ENCODE peak calls at places on chromosomes 6 and 20, in nine cellular contexts. L is fibroblast of lung, D is HCT116, O is keratinocyte, W is GM23338, X is GM23248, P is hepatocyte, H is endothelial cell of umbilical vein, E is PC-9. V is an unnamed sample.

GRCh38 chr6:129251669-129252376 is 368.9 kb downstream of the LAMA2 start:
- DNase-seq in L (peak), D (peak), O (peak), W (peak), X (peak), P (peak), H (peak), E (peak), V (peak)

GRCh38 chr6:165769884-165770283 is 106.8 kb upstream of the PDE10A start:
- DNase-seq in L (no peak), D (no peak), O (no peak), W (no peak), X (no peak), P (no peak), H (no peak), E (no peak), V (no peak)

GRCh38 chr6:14921170-14921569 is 324.7 kb upstream of the JARID2 start:
- DNase-seq in L (peak), D (no peak), O (no peak), W (peak), X (no peak), P (no peak), H (no peak), E (no peak), V (no peak)

GRCh38 chr20:3651204-3651970 is 11.8 kb downstream of the GFRA4 start:
- DNase-seq in L (no peak), D (no peak), O (no peak), W (no peak), X (no peak), P (no peak), H (no peak), E (no peak), V (no peak)

GRCh38 chr6:139161817-139162284 is 27.0 kb downstream of the HECA start:
- DNase-seq in L (peak), D (no peak), O (no peak), W (no peak), X (peak), P (no peak), H (no peak), E (no peak), V (peak)

GRCh38 chr6:134979142-134979541 is 29.2 kb upstream of the ALDH8A1 start:
- DNase-seq in L (no peak), D (no peak), O (no peak), W (no peak), X (no peak), P (no peak), H (no peak), E (no peak), V (no peak)

GRCh38 chr6:25968769-25969168 is 6.2 kb downstream of the TRIM38 start:
- DNase-seq in L (peak), D (no peak), O (no peak), W (no peak), X (peak), P (no peak), H (no peak), E (no peak), V (no peak)

GRCh38 chr20:10171864-10172751 is 46.5 kb upstream of the SNAP25 start:
- DNase-seq in L (peak), D (no peak), O (no peak), W (peak), X (peak), P (peak), H (peak), E (peak), V (peak)

GRCh38 chr6:17600527-17601388 is 656 bp downstream of the FAM8A1 start:
- DNase-seq in L (peak), D (no peak), O (no peak), W (peak), X (peak), P (peak), H (peak), E (peak), V (peak)

GRCh38 chr6:81950877-81951276 is 198.4 kb upstream of the TENT5A start:
- DNase-seq in L (peak), D (peak), O (no peak), W (no peak), X (peak), P (no peak), H (peak), E (no peak), V (no peak)

GRCh38 chr6:166907373-166907841 is 48.9 kb downstream of the RNASET2 start:
- DNase-seq in L (no peak), D (no peak), O (no peak), W (no peak), X (no peak), P (no peak), H (no peak), E (no peak), V (no peak)

GRCh38 chr6:63448229-63448628 is 124.1 kb upstream of the LOC128125822 start:
- DNase-seq in L (no peak), D (no peak), O (no peak), W (no peak), X (no peak), P (no peak), H (no peak), E (no peak), V (no peak)

GRCh38 chr6:74269601-74269860 is 573.5 kb downstream of the CD109 start:
- DNase-seq in L (no peak), D (no peak), O (no peak), W (no peak), X (no peak), P (no peak), H (no peak), E (no peak), V (no peak)

GRCh38 chr6:165762876-165763275 is 99.8 kb upstream of the PDE10A start:
- DNase-seq in L (no peak), D (no peak), O (no peak), W (no peak), X (no peak), P (no peak), H (no peak), E (no peak), V (no peak)

GRCh38 chr6:49333345-49334120 is 129.5 kb downstream of the MMUT start:
- DNase-seq in L (peak), D (no peak), O (peak), W (no peak), X (peak), P (no peak), H (no peak), E (no peak), V (no peak)

GRCh38 chr20:9028419-9028818 is 40.5 kb upstream of the PLCB4 start:
- DNase-seq in L (no peak), D (no peak), O (no peak), W (no peak), X (peak), P (no peak), H (no peak), E (no peak), V (no peak)

GRCh38 chr6:135088818-135089809 is 34.5 kb upstream of the HBS1L start:
- DNase-seq in L (peak), D (peak), O (no peak), W (peak), X (peak), P (no peak), H (peak), E (no peak), V (peak)

GRCh38 chr6:110101885-110102284 is 77.6 kb downstream of the WASF1 start:
- DNase-seq in L (no peak), D (no peak), O (no peak), W (peak), X (no peak), P (no peak), H (no peak), E (no peak), V (no peak)

GRCh38 chr20:11274137-11274536 is 600.3 kb upstream of the JAG1 start:
- DNase-seq in L (peak), D (peak), O (peak), W (peak), X (peak), P (peak), H (peak), E (peak), V (peak)

GRCh38 chr6:29791162-29791561 is 36.5 kb upstream of the HLA-G start:
- DNase-seq in L (no peak), D (no peak), O (no peak), W (no peak), X (peak), P (no peak), H (no peak), E (no peak), V (no peak)

GRCh38 chr20:39132511-39132910 is 170.4 kb downstream of the DHX35 start:
- DNase-seq in L (no peak), D (no peak), O (no peak), W (no peak), X (no peak), P (no peak), H (no peak), E (no peak), V (no peak)

GRCh38 chr20:33648396-33649004 is 13.6 kb upstream of the C20orf144 start:
- DNase-seq in L (peak), D (no peak), O (no peak), W (no peak), X (peak), P (no peak), H (no peak), E (no peak), V (no peak)

GRCh38 chr20:13430346-13431002 is 208.3 kb downstream of the TASP1 start:
- DNase-seq in L (peak), D (peak), O (no peak), W (no peak), X (no peak), P (peak), H (no peak), E (peak), V (no peak)

GRCh38 chr20:51687071-51687470 is 81.1 kb downstream of the ATP9A start:
- DNase-seq in L (peak), D (peak), O (peak), W (no peak), X (peak), P (no peak), H (no peak), E (peak), V (no peak)

GRCh38 chr6:160930547-160931377 is 60.8 kb upstream of the MAP3K4 start:
- DNase-seq in L (peak), D (peak), O (peak), W (peak), X (peak), P (peak), H (peak), E (peak), V (peak)

GRCh38 chr6:155061381-155061780 is 66.3 kb downstream of the TIAM2 start:
- DNase-seq in L (no peak), D (no peak), O (no peak), W (no peak), X (no peak), P (no peak), H (no peak), E (no peak), V (no peak)

GRCh38 chr6:128763599-128764300 is 119.2 kb upstream of the LAMA2 start:
- DNase-seq in L (no peak), D (no peak), O (peak), W (no peak), X (no peak), P (no peak), H (no peak), E (no peak), V (no peak)

GRCh38 chr20:50366270-50367103 is 143.7 kb upstream of the PTPN1 start:
- DNase-seq in L (peak), D (no peak), O (no peak), W (no peak), X (no peak), P (peak), H (peak), E (peak), V (peak)

GRCh38 chr20:44422083-44422482 is 53.6 kb upstream of the TTPAL start:
- DNase-seq in L (peak), D (no peak), O (peak), W (no peak), X (peak), P (no peak), H (no peak), E (peak), V (no peak)

DNA sequence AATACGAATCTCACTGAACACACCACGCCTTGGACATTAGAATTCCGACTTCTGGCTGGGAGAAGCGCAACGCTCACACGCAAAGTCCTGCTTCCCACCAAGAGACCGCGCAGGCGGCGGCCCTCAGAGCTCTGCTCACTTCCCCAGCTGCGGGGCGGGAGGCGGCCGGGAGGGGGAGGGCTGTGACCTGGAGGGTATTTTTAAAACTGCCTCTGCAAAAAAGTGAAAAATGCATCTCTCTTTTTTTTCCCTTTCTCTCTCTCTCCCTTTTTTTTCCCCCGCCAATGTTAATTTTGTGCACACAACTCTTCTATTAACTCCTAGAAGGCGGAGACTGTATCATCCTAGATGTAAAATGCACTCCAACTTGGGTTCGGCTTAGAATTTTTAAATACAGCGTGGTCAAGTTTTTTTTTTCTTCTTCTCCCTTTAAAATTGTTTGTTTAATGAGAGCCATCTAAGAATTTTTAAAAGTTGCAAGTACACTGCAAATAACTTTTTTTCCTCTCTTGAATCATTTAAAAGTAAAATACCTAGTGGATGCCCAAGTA is 66.4 kb downstream of the STX11 start:
- DNase-seq in L (no peak), D (no peak), O (no peak), W (peak), X (no peak), P (no peak), H (no peak), E (no peak), V (no peak)
- H3K4me3 ChIP-seq in L (peak), D (peak), O (peak), W (peak), X (peak), P (peak), H (peak), E (peak), V (peak)

GRCh38 chr20:35602851-35603495 is 12.7 kb upstream of the SPAG4 start:
- DNase-seq in L (no peak), D (no peak), O (no peak), W (no peak), X (no peak), P (no peak), H (no peak), E (no peak), V (no peak)

GRCh38 chr20:35601990-35602389 is 13.6 kb upstream of the SPAG4 start:
- DNase-seq in L (no peak), D (no peak), O (no peak), W (no peak), X (no peak), P (no peak), H (no peak), E (no peak), V (no peak)

GRCh38 chr20:35599776-35600120 is 15.9 kb upstream of the SPAG4 start:
- DNase-seq in L (no peak), D (no peak), O (no peak), W (no peak), X (no peak), P (no peak), H (no peak), E (no peak), V (no peak)

GRCh38 chr20:35600176-35600995 is 15.2 kb upstream of the SPAG4 start:
- DNase-seq in L (no peak), D (no peak), O (no peak), W (peak), X (no peak), P (no peak), H (no peak), E (no peak), V (no peak)

DNA sequence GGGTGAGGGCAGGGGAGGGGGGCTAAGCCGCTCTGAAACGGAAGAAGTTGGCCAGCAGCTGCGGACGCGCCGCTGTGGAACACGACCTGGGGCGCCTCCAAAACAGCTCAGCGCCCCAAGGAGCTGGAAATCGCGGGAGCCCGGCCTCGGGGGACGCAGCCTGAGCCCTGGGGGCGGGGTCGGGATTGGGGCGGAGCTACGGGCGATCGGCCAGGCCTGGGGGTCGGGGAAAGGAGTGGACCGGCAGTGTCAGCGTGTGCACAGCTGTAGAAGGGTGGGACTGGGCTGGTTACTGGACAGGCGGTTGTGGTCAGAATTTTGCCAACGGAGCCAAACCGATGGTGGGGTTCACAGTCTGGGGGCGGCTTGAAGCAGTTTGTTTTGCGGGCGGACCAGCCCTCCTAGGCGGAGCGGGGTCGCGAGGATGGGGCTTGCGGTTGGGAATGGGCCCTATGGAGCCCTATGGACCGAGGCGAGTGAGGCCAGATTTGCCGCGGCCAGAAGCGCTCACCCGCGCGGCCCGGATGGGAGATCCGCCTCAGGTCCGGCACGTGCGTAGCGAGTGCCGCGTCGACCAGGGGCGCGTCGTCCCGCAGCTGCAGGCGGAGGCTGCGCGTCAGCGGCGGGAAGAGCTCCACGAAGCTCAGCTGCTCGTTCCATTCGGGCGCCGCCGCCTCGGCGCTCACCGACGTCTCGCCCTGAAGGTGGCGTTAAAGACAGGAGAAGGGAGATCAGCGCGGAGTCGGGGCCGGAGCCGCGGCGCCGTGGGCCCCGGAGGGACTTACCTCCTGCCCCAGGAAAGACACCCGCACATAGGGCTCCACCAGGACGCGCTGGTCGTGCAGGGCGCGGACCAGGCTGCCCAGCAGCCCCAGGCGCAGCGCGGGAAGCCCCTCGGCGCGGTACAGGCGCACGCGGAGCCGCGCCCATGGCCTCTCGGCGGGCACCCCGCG is 14.3 kb upstream of the SPAG4 start:
- DNase-seq in L (peak), D (no peak), O (no peak), W (peak), X (peak), P (peak), H (peak), E (no peak), V (peak)
- TF ChIP-seq EZH2 in L (peak), D (no peak), O (no peak), W (no peak), X (no peak), P (peak), H (peak), E (no peak), V (no peak)

DNA sequence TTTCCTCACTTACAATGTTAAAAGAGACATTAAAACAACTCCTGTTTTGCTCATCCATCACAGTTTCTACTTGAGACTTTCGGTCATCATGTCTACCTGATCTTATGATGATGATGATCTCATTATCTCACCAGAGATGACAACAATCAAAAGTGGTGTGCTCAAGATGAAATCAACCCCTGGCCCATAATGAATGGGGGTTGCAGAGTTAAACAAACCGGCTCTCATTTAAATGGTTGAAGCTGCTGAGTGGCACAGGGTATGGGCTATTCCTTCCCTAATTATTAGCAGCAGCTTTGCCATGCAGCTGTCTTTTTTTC is 58.1 kb downstream of the GJA10 start:
- DNase-seq in L (no peak), D (no peak), O (no peak), W (no peak), X (no peak), P (no peak), H (no peak), E (no peak), V (no peak)
- H3K4me3 ChIP-seq in L (no peak), D (no peak), O (no peak), W (no peak), X (no peak), P (no peak), H (no peak), E (no peak), V (no peak)

DNA sequence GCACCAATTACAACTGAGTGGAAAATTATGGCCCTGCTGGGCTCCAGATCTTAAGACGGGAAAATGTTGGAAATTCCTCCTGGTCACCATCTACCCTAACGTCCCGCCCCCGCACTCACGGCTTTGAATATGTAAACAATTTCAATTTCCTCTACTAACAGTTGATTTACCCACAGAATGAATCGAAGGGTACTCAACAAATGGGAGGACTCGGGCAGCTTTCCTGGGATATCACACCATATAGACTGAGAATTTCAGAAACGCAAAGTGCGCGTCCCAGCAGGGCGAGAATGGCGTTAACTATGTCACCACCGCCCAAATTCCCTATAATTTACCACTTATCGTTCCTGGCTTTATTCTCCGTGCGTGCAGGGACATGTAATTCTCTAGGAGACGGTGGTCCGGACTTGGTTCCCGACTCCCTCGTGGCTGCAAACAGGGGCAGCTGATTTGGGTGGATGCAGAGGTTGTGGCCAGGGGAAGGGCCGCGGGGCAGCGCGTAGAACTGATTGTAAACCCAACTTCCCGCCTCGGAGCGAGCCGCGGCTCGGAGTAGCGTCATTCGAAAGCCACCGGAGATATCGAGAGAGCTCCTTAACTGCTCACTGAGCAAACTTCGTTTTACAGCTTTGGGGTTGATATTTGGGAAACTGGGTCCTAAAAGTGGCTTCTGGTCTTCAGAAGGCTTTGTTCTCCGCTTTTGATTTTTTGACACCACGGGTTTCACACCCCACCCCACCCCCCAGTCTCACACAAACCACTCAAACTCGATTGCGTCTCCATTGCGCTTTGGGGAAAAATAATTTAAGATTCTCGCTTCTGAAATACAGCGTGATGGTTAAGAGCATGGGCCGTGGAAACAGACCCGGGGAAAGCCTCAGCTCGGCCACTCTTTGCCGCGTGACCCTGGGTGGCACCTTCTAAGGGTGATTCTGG is 17.6 kb upstream of the ZSCAN9 start:
- DNase-seq in L (peak), D (no peak), O (no peak), W (peak), X (peak), P (peak), H (peak), E (no peak), V (peak)
- TF ChIP-seq EZH2 in L (no peak), D (no peak), O (peak), W (peak), X (no peak), P (no peak), H (peak), E (no peak), V (no peak)

GRCh38 chr6:111724505-111724904 is 118.8 kb upstream of the TRAF3IP2 start:
- DNase-seq in L (no peak), D (no peak), O (no peak), W (no peak), X (no peak), P (no peak), H (no peak), E (no peak), V (no peak)
- H3K4me3 ChIP-seq in L (no peak), D (no peak), O (no peak), W (no peak), X (no peak), P (no peak), H (no peak), E (no peak), V (no peak)

V was measured in A673.